ENCODE peak calls at places on chromosomes 12 and 14, in eight cellular contexts. I is left ventricle myocardium inferior, D is cardiac muscle cell, R is fibroblast of lung, B is lung, P is BE2C, Z is H7, S is heart left ventricle. E is an unnamed sample.

GRCh38 chr12:51923506-51924365 is 16.4 kb downstream of the ACVRL1 start:
- DNase-seq in I (peak), D (peak), R (peak), B (peak), P (peak), Z (peak), S (peak), E (peak)

GRCh38 chr12:26523708-26524150 is 309.3 kb downstream of the ITPR2 start:
- DNase-seq in I (peak), D (no peak), R (peak), B (peak), P (peak), Z (no peak), S (peak), E (peak)

GRCh38 chr14:55373784-55374725 is 37.6 kb downstream of the ATG14 start:
- DNase-seq in I (no peak), D (no peak), R (no peak), B (no peak), P (no peak), Z (no peak), S (no peak), E (peak)

GRCh38 chr14:55386037-55386798 is 25.4 kb downstream of the ATG14 start:
- DNase-seq in I (no peak), D (no peak), R (no peak), B (no peak), P (no peak), Z (no peak), S (no peak), E (no peak)

GRCh38 chr14:104749111-104749649 is 3.8 kb upstream of the SIVA1 start:
- DNase-seq in I (no peak), D (no peak), R (peak), B (no peak), P (no peak), Z (peak), S (peak), E (peak)

GRCh38 chr14:41051801-41052200 is 554.9 kb upstream of the LRFN5 start:
- DNase-seq in I (no peak), D (no peak), R (no peak), B (no peak), P (no peak), Z (no peak), S (no peak), E (no peak)

GRCh38 chr14:69852897-69853296 is 26.3 kb upstream of the SMOC1 start:
- DNase-seq in I (no peak), D (no peak), R (no peak), B (no peak), P (no peak), Z (no peak), S (no peak), E (no peak)

GRCh38 chr14:82855912-82856381 is 1322.3 kb upstream of the SEL1L start:
- DNase-seq in I (no peak), D (peak), R (peak), B (no peak), P (peak), Z (no peak), S (no peak), E (peak)

GRCh38 chr12:121240484-121241202 is 30.7 kb downstream of the P2RX4 start:
- DNase-seq in I (peak), D (no peak), R (peak), B (peak), P (no peak), Z (peak), S (peak), E (peak)

GRCh38 chr12:132603240-132604107 is 6.9 kb downstream of the LRCOL1 start:
- DNase-seq in I (no peak), D (no peak), R (no peak), B (no peak), P (no peak), Z (peak), S (peak), E (no peak)

GRCh38 chr12:67650528-67651379 is 2.2 kb downstream of the DYRK2 start:
- DNase-seq in I (no peak), D (no peak), R (no peak), B (no peak), P (no peak), Z (peak), S (no peak), E (no peak)

GRCh38 chr14:75079521-75079920 is 10.1 kb downstream of the ZC2HC1C start:
- DNase-seq in I (no peak), D (no peak), R (no peak), B (no peak), P (no peak), Z (no peak), S (no peak), E (no peak)

GRCh38 chr12:104669057-104669770 is 212.5 kb downstream of the CHST11 start:
- DNase-seq in I (peak), D (peak), R (peak), B (peak), P (peak), Z (peak), S (peak), E (no peak)

GRCh38 chr12:12333980-12334709 is 15.9 kb downstream of the MANSC1 start:
- DNase-seq in I (peak), D (peak), R (peak), B (peak), P (peak), Z (peak), S (peak), E (peak)

GRCh38 chr14:23175823-23176222 is 7.6 kb downstream of the SLC7A8 start:
- DNase-seq in I (no peak), D (no peak), R (peak), B (no peak), P (no peak), Z (no peak), S (no peak), E (peak)

GRCh38 chr12:90428881-90429280 is 526.1 kb downstream of the CCER1 start:
- DNase-seq in I (no peak), D (no peak), R (no peak), B (no peak), P (no peak), Z (no peak), S (no peak), E (no peak)

GRCh38 chr12:87274594-87275245 is 754.5 kb downstream of the C12orf50 start:
- DNase-seq in I (no peak), D (peak), R (peak), B (no peak), P (peak), Z (peak), S (no peak), E (peak)

GRCh38 chr12:93547778-93548177 is 24.7 kb upstream of the SOCS2 start:
- DNase-seq in I (no peak), D (no peak), R (no peak), B (no peak), P (no peak), Z (no peak), S (no peak), E (no peak)

GRCh38 chr14:94157195-94157594 is 16.9 kb upstream of the PPP4R4 start:
- DNase-seq in I (no peak), D (no peak), R (no peak), B (no peak), P (no peak), Z (no peak), S (no peak), E (no peak)

GRCh38 chr14:100614803-100615202 is 27.6 kb upstream of the BEGAIN start:
- DNase-seq in I (no peak), D (no peak), R (no peak), B (no peak), P (no peak), Z (no peak), S (no peak), E (no peak)

GRCh38 chr14:59187802-59188460 is 536 bp upstream of the DAAM1 start:
- DNase-seq in I (peak), D (peak), R (no peak), B (no peak), P (peak), Z (no peak), S (peak), E (no peak)

GRCh38 chr14:94337274-94337673 is 14.1 kb upstream of the SERPINA6 start:
- DNase-seq in I (no peak), D (no peak), R (peak), B (no peak), P (no peak), Z (no peak), S (no peak), E (peak)

GRCh38 chr14:50000215-50001145 is 107.6 kb downstream of the ARF6 start:
- DNase-seq in I (peak), D (peak), R (peak), B (peak), P (peak), Z (peak), S (peak), E (peak)

GRCh38 chr12:75481774-75482173 is 1.2 kb downstream of the GLIPR1 start:
- DNase-seq in I (no peak), D (no peak), R (peak), B (no peak), P (no peak), Z (no peak), S (no peak), E (peak)

GRCh38 chr12:101941306-101942000 is 64.1 kb downstream of the DRAM1 start:
- DNase-seq in I (no peak), D (no peak), R (no peak), B (no peak), P (no peak), Z (no peak), S (no peak), E (no peak)

GRCh38 chr14:101823081-101823480 is 61.6 kb downstream of the PPP2R5C start:
- DNase-seq in I (no peak), D (no peak), R (peak), B (no peak), P (no peak), Z (no peak), S (no peak), E (no peak)

GRCh38 chr12:8156416-8156815 is 399 bp upstream of the ZNF705A start:
- DNase-seq in I (no peak), D (no peak), R (no peak), B (no peak), P (no peak), Z (no peak), S (no peak), E (no peak)

GRCh38 chr12:95820096-95820703 is 29.6 kb upstream of the NTN4 start:
- DNase-seq in I (no peak), D (peak), R (peak), B (no peak), P (peak), Z (peak), S (no peak), E (peak)

GRCh38 chr14:79587194-79587593 is 624.1 kb downstream of the DIO2 start:
- DNase-seq in I (no peak), D (no peak), R (peak), B (no peak), P (no peak), Z (no peak), S (no peak), E (peak)

GRCh38 chr12:131827961-131828534 is at the start of gene MMP17:
- DNase-seq in I (peak), D (peak), R (peak), B (no peak), P (peak), Z (peak), S (peak), E (peak)

GRCh38 chr12:26338574-26339572 is 143.5 kb downstream of the SSPN start:
- DNase-seq in I (no peak), D (no peak), R (peak), B (no peak), P (no peak), Z (no peak), S (no peak), E (peak)

GRCh38 chr14:99242816-99243795 is 28.9 kb downstream of the BCL11B start:
- DNase-seq in I (no peak), D (no peak), R (no peak), B (no peak), P (no peak), Z (no peak), S (no peak), E (no peak)
- H3K4me3 ChIP-seq in I (no peak), D (no peak), R (no peak), B (no peak), P (no peak), Z (no peak), S (no peak), E (no peak)

GRCh38 chr14:93056166-93056839 is 59.4 kb downstream of the ITPK1 start:
- DNase-seq in I (no peak), D (no peak), R (peak), B (no peak), P (no peak), Z (peak), S (peak), E (no peak)
- H3K4me3 ChIP-seq in I (no peak), D (no peak), R (no peak), B (no peak), P (no peak), Z (no peak), S (no peak), E (no peak)

GRCh38 chr14:29926701-29927595 is 699 bp downstream of the PRKD1 start:
- DNase-seq in I (peak), D (peak), R (peak), B (peak), P (peak), Z (peak), S (peak), E (peak)
- H3K4me3 ChIP-seq in I (peak), D (peak), R (peak), B (peak), P (peak), Z (peak), S (peak), E (peak)

GRCh38 chr14:61221906-61222305 is 59.2 kb downstream of the TMEM30B start:
- DNase-seq in I (no peak), D (no peak), R (no peak), B (no peak), P (no peak), Z (no peak), S (no peak), E (no peak)
- H3K4me3 ChIP-seq in I (no peak), D (no peak), R (no peak), B (no peak), P (no peak), Z (no peak), S (no peak), E (no peak)

GRCh38 chr14:90815567-90815816 is 738 bp downstream of the TTC7B start:
- DNase-seq in I (no peak), D (no peak), R (no peak), B (no peak), P (no peak), Z (no peak), S (no peak), E (no peak)
- H3K4me3 ChIP-seq in I (peak), D (peak), R (peak), B (peak), P (peak), Z (peak), S (peak), E (peak)

GRCh38 chr12:64780220-64780530 is 21.0 kb upstream of the GNS start:
- DNase-seq in I (no peak), D (no peak), R (no peak), B (no peak), P (no peak), Z (no peak), S (no peak), E (no peak)
- H3K4me3 ChIP-seq in I (peak), D (peak), R (no peak), B (peak), P (no peak), Z (peak), S (peak), E (no peak)

GRCh38 chr12:57868211-57868610 is 21.7 kb upstream of the CTDSP2 start:
- DNase-seq in I (no peak), D (no peak), R (no peak), B (no peak), P (no peak), Z (no peak), S (no peak), E (no peak)

GRCh38 chr12:57872362-57872761 is 25.8 kb upstream of the CTDSP2 start:
- DNase-seq in I (no peak), D (no peak), R (no peak), B (no peak), P (no peak), Z (no peak), S (no peak), E (no peak)

GRCh38 chr12:57866308-57867019 is 19.9 kb upstream of the CTDSP2 start:
- DNase-seq in I (no peak), D (no peak), R (no peak), B (no peak), P (no peak), Z (no peak), S (no peak), E (no peak)

GRCh38 chr12:57868870-57869609 is 22.5 kb upstream of the CTDSP2 start:
- DNase-seq in I (no peak), D (no peak), R (no peak), B (no peak), P (peak), Z (peak), S (peak), E (no peak)

GRCh38 chr12:57869919-57870318 is 23.4 kb upstream of the CTDSP2 start:
- DNase-seq in I (no peak), D (no peak), R (no peak), B (no peak), P (no peak), Z (no peak), S (no peak), E (no peak)
- H3K4me3 ChIP-seq in I (no peak), D (no peak), R (no peak), B (no peak), P (no peak), Z (no peak), S (no peak), E (no peak)